ENCODE peak calls at places on chromosomes 11 and 22, in four cellular contexts. J, B, P and Z are unnamed samples.

GRCh38 chr11:65236194-65237059 is 25.3 kb upstream of the POLA2 start:
- DNase-seq in B (no peak), J (no peak), P (no peak), Z (no peak)

GRCh38 chr11:9561279-9561982 is 12.0 kb upstream of the WEE1 start:
- DNase-seq in J (no peak), P (no peak), B (no peak), Z (no peak)

GRCh38 chr11:125036933-125037332 is 26.2 kb upstream of the SLC37A2 start:
- DNase-seq in J (no peak), B (peak; percentile 17), P (no peak), Z (peak; percentile 79)

GRCh38 chr11:75275581-75275980 is 35.0 kb downstream of the TPBGL start:
- DNase-seq in B (no peak), J (peak; percentile 29), P (peak; percentile 49), Z (no peak)

GRCh38 chr11:83069441-83070043 is 2.2 kb downstream of the RAB30 start:
- DNase-seq in J (no peak), B (peak; percentile 26), P (no peak), Z (no peak)

GRCh38 chr11:64048042-64048854 is 12.5 kb downstream of the FLRT1 start:
- DNase-seq in P (no peak), B (no peak), J (peak; percentile 75), Z (no peak)

GRCh38 chr22:50269573-50270301 is 443 bp downstream of the MAPK11 start:
- DNase-seq in J (peak; percentile 72), B (peak; percentile 88), P (no peak), Z (peak; percentile 45)

GRCh38 chr11:134583397-134583990 is 171.5 kb upstream of the B3GAT1 start:
- DNase-seq in P (no peak), B (no peak), J (no peak), Z (no peak)

GRCh38 chr22:45212306-45212709 is 28.4 kb downstream of the KIAA0930 start:
- DNase-seq in B (peak; percentile 96), J (no peak), P (no peak), Z (peak; percentile 89)

GRCh38 chr11:90179923-90180322 is 42.9 kb downstream of the CHORDC1 start:
- DNase-seq in P (no peak), B (no peak), J (no peak), Z (no peak)

GRCh38 chr11:123409886-123410549 is 20.1 kb upstream of the GRAMD1B start:
- DNase-seq in B (no peak), J (no peak), P (no peak), Z (no peak)